ENCODE peak calls at places on chromosomes 7 and 10, in nine cellular contexts. Q is SK-N-SH, F is retinal pigment epithelial cell, G is IMR-90, P is foreskin fibroblast, R is GM23338, Z is choroid plexus epithelial cell, D is thyroid gland, K is adipocyte. M is an unnamed sample.

GRCh38 chr10:122461367-122461728 is at the start of gene HTRA1:
- DNase-seq in F (no peak), Q (peak; percentile 84), Z (peak; percentile 32), G (peak; percentile 61), R (peak; percentile 79), P (peak; percentile 95), K (peak; percentile 91), D (peak; percentile 69), M (peak; percentile 78)

GRCh38 chr10:34766256-34766580 is 48.9 kb downstream of the PARD3 start:
- DNase-seq in G (no peak), Q (peak; percentile 36), R (no peak), P (peak; percentile 17), D (no peak), F (no peak), K (no peak), Z (no peak), M (no peak)

GRCh38 chr10:131159771-131160170 is 151.8 kb downstream of the TCERG1L start:
- DNase-seq in D (no peak), G (no peak), P (no peak), Q (no peak), F (no peak), K (no peak), R (no peak), Z (no peak), M (no peak)

GRCh38 chr7:138962561-138963270 is 18.5 kb downstream of the KIAA1549 start:
- DNase-seq in Z (no peak), K (no peak), Q (no peak), P (no peak), R (no peak), F (no peak), G (no peak), D (peak; percentile 29), M (no peak)

GRCh38 chr10:113557389-113558321 is 4.8 kb downstream of the HABP2 start:
- DNase-seq in P (no peak), G (no peak), Q (peak; percentile 60), K (no peak), R (peak; percentile 61), D (no peak), F (peak; percentile 55), Z (peak; percentile 26), M (no peak)

GRCh38 chr7:82443044-82443800 is at the start of gene CACNA2D1:
- DNase-seq in Q (peak; percentile 86), F (no peak), R (peak; percentile 60), P (peak; percentile 77), D (peak; percentile 58), G (no peak), K (peak; percentile 81), Z (no peak), M (peak; percentile 16)

GRCh38 chr7:133309333-133309732 is 56.5 kb downstream of the EXOC4 start:
- DNase-seq in P (no peak), G (no peak), K (no peak), F (no peak), R (no peak), Q (no peak), D (no peak), Z (no peak), M (no peak)

GRCh38 chr7:42351313-42351935 is 114.4 kb upstream of the GLI3 start:
- DNase-seq in P (peak; percentile 28), R (no peak), Q (no peak), Z (no peak), K (peak; percentile 62), F (peak; percentile 65), D (no peak), G (no peak), M (peak; percentile 6)

GRCh38 chr7:113824117-113824823 is 94.5 kb downstream of the PPP1R3A start:
- DNase-seq in D (no peak), Q (no peak), K (no peak), G (no peak), R (no peak), F (no peak), P (peak; percentile 15), Z (no peak), M (no peak)

GRCh38 chr10:17026686-17027485 is 102.7 kb downstream of the CUBN start:
- DNase-seq in Q (no peak), F (no peak), Z (peak; percentile 59), P (peak; percentile 64), R (no peak), K (peak; percentile 65), G (peak; percentile 32), D (no peak), M (peak; percentile 70)

GRCh38 chr10:12707461-12708185 is 293.9 kb downstream of the CCDC3 start:
- DNase-seq in P (peak; percentile 93), Z (peak; percentile 97), G (peak; percentile 99), F (no peak), D (peak; percentile 34), R (peak; percentile 70), Q (peak; percentile 53), K (peak; percentile 90), M (peak; percentile 90)

GRCh38 chr10:131568866-131569265 is 257.3 kb upstream of the TCERG1L start:
- DNase-seq in F (no peak), K (no peak), Z (no peak), P (no peak), R (no peak), Q (no peak), D (no peak), G (no peak), M (no peak)

GRCh38 chr10:112208981-112209380 is 25.4 kb upstream of the GPAM start:
- DNase-seq in K (no peak), P (no peak), Z (no peak), G (no peak), F (no peak), R (no peak), D (no peak), Q (no peak), M (peak; percentile 67)

GRCh38 chr7:45055594-45056219 is 33.1 kb downstream of the NACAD start:
- DNase-seq in G (no peak), K (no peak), P (no peak), D (no peak), F (no peak), Z (no peak), Q (no peak), R (no peak), M (no peak)

GRCh38 chr10:130500251-130501000 is 364.2 kb downstream of the GLRX3 start:
- DNase-seq in Q (no peak), Z (no peak), F (no peak), G (no peak), R (no peak), K (no peak), P (no peak), D (no peak), M (no peak)

GRCh38 chr10:25294032-25294926 is 119.5 kb downstream of the GPR158 start:
- DNase-seq in P (peak; percentile 21), K (peak; percentile 0), Z (peak; percentile 63), D (no peak), Q (no peak), F (peak; percentile 56), R (no peak), G (peak; percentile 8), M (peak; percentile 5)

GRCh38 chr10:116045957-116046356 is 227.0 kb downstream of the GFRA1 start:
- DNase-seq in K (no peak), R (no peak), Z (no peak), Q (no peak), D (no peak), G (no peak), F (no peak), P (no peak), M (no peak)

GRCh38 chr10:31129261-31129660 is 97.6 kb upstream of the ZNF438 start:
- DNase-seq in D (peak; percentile 47), G (peak; percentile 96), Q (no peak), F (no peak), P (peak; percentile 81), K (peak; percentile 70), R (peak; percentile 36), Z (peak; percentile 94), M (peak; percentile 99)

GRCh38 chr10:28679941-28680752 is 2.8 kb downstream of the BAMBI start:
- DNase-seq in K (no peak), D (no peak), P (no peak), G (no peak), R (no peak), Q (peak; percentile 37), F (no peak), Z (peak; percentile 40), M (no peak)
- H3K4me3 ChIP-seq in K (peak overlapping the region; percentile 83), D (no peak overlapping the region), P (no peak overlapping the region), G (peak overlapping the region; percentile 89), R (peak overlapping the region; percentile 98), Q (peak overlapping the region; percentile 82), F (peak overlapping the region; percentile 75), Z (peak overlapping the region; percentile 84), M (no peak overlapping the region)

GRCh38 chr7:121369462-121369861 is 26.6 kb downstream of the FAM3C start:
- DNase-seq in Q (no peak), F (peak; percentile 58), R (no peak), P (peak; percentile 69), K (peak; percentile 69), D (no peak), Z (peak; percentile 93), G (peak; percentile 51), M (peak; percentile 60)

GRCh38 chr7:121372376-121373024 is 23.6 kb downstream of the FAM3C start:
- DNase-seq in D (no peak), F (no peak), Q (no peak), G (peak; percentile 6), Z (no peak), K (no peak), P (peak; percentile 21), R (no peak), M (peak; percentile 45)

GRCh38 chr7:121371367-121371766 is 24.7 kb downstream of the FAM3C start:
- DNase-seq in G (no peak), F (no peak), Q (no peak), P (no peak), Z (no peak), K (no peak), R (no peak), D (no peak), M (no peak)

GRCh38 chr7:121366852-121367431 is 29.2 kb downstream of the FAM3C start:
- DNase-seq in Q (peak; percentile 41), D (peak; percentile 7), G (peak; percentile 48), P (peak; percentile 64), K (peak; percentile 77), R (peak; percentile 21), Z (peak; percentile 72), F (no peak), M (peak; percentile 59)
- H3K4me3 ChIP-seq in Q (no peak overlapping the region), D (no peak overlapping the region), G (no peak overlapping the region), P (no peak overlapping the region), K (no peak overlapping the region), R (no peak overlapping the region), Z (no peak overlapping the region), F (no peak overlapping the region), M (no peak overlapping the region)

GRCh38 chr10:84329986-84330651 is 1.7 kb downstream of the CCSER2 start:
- DNase-seq in G (no peak), F (no peak), D (no peak), P (no peak), Z (no peak), R (no peak), Q (no peak), K (no peak), M (no peak)
- H3K4me3 ChIP-seq in G (peak overlapping the region; percentile 96), F (no peak overlapping the region), D (no peak overlapping the region), P (peak overlapping the region; percentile 63), Z (peak overlapping the region; percentile 74), R (peak overlapping the region; percentile 72), Q (peak overlapping the region; percentile 71), K (peak overlapping the region; percentile 94), M (no peak overlapping the region)

DNA sequence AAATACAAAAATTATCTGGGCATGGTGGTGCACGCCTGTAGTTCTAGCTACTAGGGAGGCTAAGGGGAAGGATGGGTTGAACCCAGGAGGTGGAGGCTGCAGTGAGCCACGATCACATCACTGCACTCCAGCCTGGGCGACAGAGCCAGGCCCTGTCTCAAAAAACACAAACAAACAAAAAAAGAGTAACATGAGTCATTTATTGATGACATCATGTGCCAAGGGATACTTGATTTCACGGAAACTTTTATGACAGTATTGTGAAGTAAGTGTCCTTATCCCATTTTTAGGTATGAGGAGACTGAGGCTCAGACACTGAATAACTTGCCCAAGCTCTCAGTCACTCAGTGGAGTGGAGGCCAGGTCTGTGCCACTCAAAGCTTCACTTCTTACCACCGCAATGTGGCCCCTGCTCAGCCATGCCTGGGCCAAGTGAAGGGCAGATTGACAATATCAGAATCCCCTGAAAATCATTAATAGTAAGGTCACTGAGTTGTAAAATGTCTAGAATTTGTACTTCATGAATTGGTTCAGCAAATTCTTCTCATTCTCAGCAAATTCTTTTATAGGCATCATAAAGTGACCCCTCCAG is 36.5 kb downstream of the EMX2 start:
- DNase-seq in D (no peak), K (no peak), Z (no peak), R (no peak), G (no peak), P (no peak), Q (no peak), F (no peak), M (no peak)
- H3K4me3 ChIP-seq in D (no peak overlapping the region), K (no peak overlapping the region), Z (no peak overlapping the region), R (no peak overlapping the region), G (no peak overlapping the region), P (no peak overlapping the region), Q (no peak overlapping the region), F (no peak overlapping the region), M (no peak overlapping the region)

M was measured in fibroblast of mammary gland.